ENCODE peak calls at places on chromosome 22, in four cellular contexts. P, H, Z and A are unnamed samples.
A peak's percentile ranks its signal among the peaks of the same experiment; 100 is the strongest.

GRCh38 chr22:29947410-29948387 is 64.7 kb downstream of the MTMR3 start:
- DNase-seq in P (no peak), H (no peak), Z (no peak), A (no peak)

GRCh38 chr22:37019309-37020191 is at the start of the genes MPST and TST:
- DNase-seq in P (peak; percentile 77), H (no peak), Z (peak; percentile 92), A (no peak)

GRCh38 chr22:35995772-35996171 is 32.9 kb downstream of the RBFOX2 start:
- DNase-seq in P (no peak), H (no peak), Z (no peak), A (peak; percentile 93)

GRCh38 chr22:40426671-40427070 is 56.3 kb downstream of the SGSM3 start:
- DNase-seq in P (no peak), H (no peak), Z (no peak), A (no peak)

GRCh38 chr22:38272373-38273134 is at the start of gene TMEM184B:
- DNase-seq in P (peak; percentile 86), H (peak; percentile 64), Z (peak; percentile 97), A (no peak)

GRCh38 chr22:47495102-47495501 is 732.7 kb downstream of the TBC1D22A start:
- DNase-seq in P (no peak), H (no peak), Z (no peak), A (no peak)

GRCh38 chr22:50188356-50188755 is 2.6 kb downstream of the TRABD start:
- DNase-seq in P (no peak), H (no peak), Z (no peak), A (no peak)

GRCh38 chr22:22830957-22831688 is 56.5 kb upstream of the IGLL5 start:
- DNase-seq in P (no peak), H (no peak), Z (no peak), A (no peak)

GRCh38 chr22:50326959-50327710 is at the start of gene DENND6B:
- DNase-seq in P (peak; percentile 84), H (peak; percentile 57), Z (peak; percentile 97), A (no peak)

GRCh38 chr22:31217890-31218287 is 5.8 kb downstream of the LIMK2 start:
- DNase-seq in P (no peak), H (no peak), Z (no peak), A (no peak)

GRCh38 chr22:22703715-22704114 is 59.3 kb downstream of the GGTLC2 start:
- DNase-seq in P (no peak), H (no peak), Z (no peak), A (no peak)

GRCh38 chr22:48711669-48712068 is 1116.0 kb downstream of the BRD1 start:
- DNase-seq in P (no peak), H (no peak), Z (no peak), A (no peak)

GRCh38 chr22:49372530-49373288 is 455.0 kb downstream of the BRD1 start:
- DNase-seq in P (no peak), H (no peak), Z (no peak), A (no peak)

GRCh38 chr22:48492371-48493320 is 1335.0 kb downstream of the BRD1 start:
- DNase-seq in P (peak; percentile 24), H (no peak), Z (peak; percentile 86), A (peak; percentile 9)

GRCh38 chr22:40043086-40043485 is 48.3 kb downstream of the FAM83F start:
- DNase-seq in P (no peak), H (no peak), Z (no peak), A (no peak)

GRCh38 chr22:48737461-48738203 is 1090.0 kb downstream of the BRD1 start:
- DNase-seq in P (no peak), H (no peak), Z (no peak), A (no peak)

GRCh38 chr22:42361523-42361922 is 70.7 kb downstream of the NFAM1 start:
- DNase-seq in P (no peak), H (no peak), Z (no peak), A (no peak)

GRCh38 chr22:43060213-43060612 is 29.0 kb downstream of the TTLL1 start:
- DNase-seq in P (peak; percentile 51), H (peak; percentile 16), Z (peak; percentile 52), A (no peak)

GRCh38 chr22:19120829-19121630 is 1.2 kb downstream of the DGCR2 start:
- DNase-seq in P (no peak), H (no peak), Z (no peak), A (no peak)